ENCODE peak calls at places on chromosomes 12 and 14, in six cellular contexts. J is right lobe of liver, Q is stomach, W is AG09319, B is thoracic aorta, V is neural crest cell. O is an unnamed sample.

GRCh38 chr12:127238061-127238460 is 1028.9 kb upstream of the TMEM132C start:
- DNase-seq in J (no peak), Q (no peak), W (no peak), B (no peak), V (no peak), O (no peak)

GRCh38 chr12:132196038-132196872 is 52.0 kb downstream of the NOC4L start:
- DNase-seq in J (no peak), Q (no peak), W (no peak), B (no peak), V (no peak), O (no peak)

GRCh38 chr14:49870908-49871307 is 18.3 kb upstream of the NEMF start:
- DNase-seq in J (no peak), Q (no peak), W (no peak), B (no peak), V (no peak), O (no peak)

GRCh38 chr14:60188115-60188514 is 22.9 kb upstream of the DHRS7 start:
- DNase-seq in J (no peak), Q (no peak), W (no peak), B (no peak), V (no peak), O (no peak)

GRCh38 chr14:53847881-53848280 is 108.7 kb downstream of the BMP4 start:
- DNase-seq in J (no peak), Q (no peak), W (no peak), B (no peak), V (no peak), O (no peak)

GRCh38 chr12:31228811-31229792 is 96.8 kb downstream of the SINHCAF start:
- DNase-seq in J (peak; percentile 91), Q (peak; percentile 89), W (no peak), B (no peak), V (no peak), O (no peak)

GRCh38 chr14:56423591-56423991 is 156.0 kb upstream of the TMEM260 start:
- DNase-seq in J (no peak), Q (no peak), W (peak; percentile 25), B (no peak), V (no peak), O (no peak)

GRCh38 chr12:64633940-64634337 is 23.6 kb downstream of the RASSF3 start:
- DNase-seq in J (peak; percentile 70), Q (peak; percentile 74), W (no peak), B (no peak), V (no peak), O (no peak)

GRCh38 chr12:24045816-24046257 is 96.4 kb upstream of the SOX5 start:
- DNase-seq in J (peak; percentile 50), Q (no peak), W (peak; percentile 27), B (no peak), V (no peak), O (no peak)

GRCh38 chr14:54815016-54815415 is 87.6 kb downstream of the GCH1 start:
- DNase-seq in J (no peak), Q (no peak), W (no peak), B (no peak), V (no peak), O (no peak)

GRCh38 chr14:105647784-105648608 is 121.6 kb downstream of the TMEM121 start:
- DNase-seq in J (no peak), Q (no peak), W (no peak), B (no peak), V (no peak), O (no peak)

GRCh38 chr12:113757223-113758002 is 208.7 kb downstream of the RBM19 start:
- DNase-seq in J (no peak), Q (no peak), W (no peak), B (no peak), V (no peak), O (no peak)

GRCh38 chr14:71050227-71050823 is 143.1 kb downstream of the PCNX1 start:
- DNase-seq in J (no peak), Q (no peak), W (no peak), B (no peak), V (no peak), O (no peak)

GRCh38 chr12:124332068-124332672 is 37.3 kb downstream of the RFLNA start:
- DNase-seq in J (no peak), Q (no peak), W (no peak), B (no peak), V (no peak), O (no peak)

GRCh38 chr12:32558941-32559340 is 120.2 kb upstream of the DNM1L start:
- DNase-seq in J (no peak), Q (no peak), W (peak; percentile 86), B (no peak), V (no peak), O (no peak)

GRCh38 chr12:54662028-54662427 is 13.9 kb upstream of the DCD start:
- DNase-seq in J (no peak), Q (no peak), W (no peak), B (no peak), V (no peak), O (no peak)

GRCh38 chr12:28086521-28086920 is 103.7 kb upstream of the CCDC91 start:
- DNase-seq in J (no peak), Q (no peak), W (no peak), B (no peak), V (no peak), O (no peak)

GRCh38 chr14:63435838-63436237 is 107.3 kb downstream of the PPP2R5E start:
- DNase-seq in J (peak; percentile 87), Q (peak; percentile 72), W (peak; percentile 83), B (peak; percentile 66), V (no peak), O (no peak)

GRCh38 chr14:54590481-54590880 is 23.6 kb downstream of the SAMD4A start:
- DNase-seq in J (no peak), Q (no peak), W (no peak), B (no peak), V (no peak), O (no peak)

GRCh38 chr14:102187044-102187443 is 47.3 kb downstream of the WDR20 start:
- DNase-seq in J (no peak), Q (no peak), W (peak; percentile 57), B (no peak), V (no peak), O (no peak)

GRCh38 chr14:53947452-53948180 is 9.0 kb downstream of the BMP4 start:
- DNase-seq in J (no peak), Q (no peak), W (no peak), B (no peak), V (no peak), O (no peak)

GRCh38 chr12:27695556-27696292 is 523 bp upstream of the REP15 start:
- DNase-seq in J (no peak), Q (no peak), W (no peak), B (no peak), V (no peak), O (no peak)

GRCh38 chr12:76637807-76638206 is 78.2 kb upstream of the OSBPL8 start:
- DNase-seq in J (no peak), Q (no peak), W (no peak), B (no peak), V (no peak), O (no peak)

GRCh38 chr14:79325071-79325470 is 886.2 kb downstream of the DIO2 start:
- DNase-seq in J (no peak), Q (no peak), W (no peak), B (no peak), V (no peak), O (no peak)

GRCh38 chr12:71011261-71011660 is 90.7 kb upstream of the PTPRR start:
- DNase-seq in J (no peak), Q (no peak), W (no peak), B (no peak), V (no peak), O (no peak)

DNA sequence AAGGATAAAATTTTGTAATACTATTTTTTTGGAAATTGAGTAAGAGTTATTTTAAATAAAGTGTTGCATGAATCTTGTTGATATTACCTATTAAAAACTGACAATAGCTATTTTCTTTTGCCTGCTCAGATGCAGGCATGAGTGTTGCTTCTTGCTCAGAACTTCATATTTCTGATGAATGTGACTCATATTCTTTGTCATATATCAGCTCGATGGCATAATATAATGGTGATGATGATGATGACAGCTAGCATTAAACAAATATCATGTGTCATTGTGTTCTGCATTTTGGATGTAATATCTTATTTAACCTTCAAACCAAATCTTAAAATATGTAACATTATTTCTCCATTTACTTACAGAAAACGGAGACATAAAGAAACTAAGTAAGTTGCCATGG is 605.5 kb upstream of the FOXG1 start:
- DNase-seq in J (no peak), Q (no peak), W (no peak), B (no peak), V (no peak), O (no peak)
- TF ChIP-seq CTCF in J (no peak), Q (no peak), W (no peak), B (no peak), V (no peak), O (no peak)

DNA sequence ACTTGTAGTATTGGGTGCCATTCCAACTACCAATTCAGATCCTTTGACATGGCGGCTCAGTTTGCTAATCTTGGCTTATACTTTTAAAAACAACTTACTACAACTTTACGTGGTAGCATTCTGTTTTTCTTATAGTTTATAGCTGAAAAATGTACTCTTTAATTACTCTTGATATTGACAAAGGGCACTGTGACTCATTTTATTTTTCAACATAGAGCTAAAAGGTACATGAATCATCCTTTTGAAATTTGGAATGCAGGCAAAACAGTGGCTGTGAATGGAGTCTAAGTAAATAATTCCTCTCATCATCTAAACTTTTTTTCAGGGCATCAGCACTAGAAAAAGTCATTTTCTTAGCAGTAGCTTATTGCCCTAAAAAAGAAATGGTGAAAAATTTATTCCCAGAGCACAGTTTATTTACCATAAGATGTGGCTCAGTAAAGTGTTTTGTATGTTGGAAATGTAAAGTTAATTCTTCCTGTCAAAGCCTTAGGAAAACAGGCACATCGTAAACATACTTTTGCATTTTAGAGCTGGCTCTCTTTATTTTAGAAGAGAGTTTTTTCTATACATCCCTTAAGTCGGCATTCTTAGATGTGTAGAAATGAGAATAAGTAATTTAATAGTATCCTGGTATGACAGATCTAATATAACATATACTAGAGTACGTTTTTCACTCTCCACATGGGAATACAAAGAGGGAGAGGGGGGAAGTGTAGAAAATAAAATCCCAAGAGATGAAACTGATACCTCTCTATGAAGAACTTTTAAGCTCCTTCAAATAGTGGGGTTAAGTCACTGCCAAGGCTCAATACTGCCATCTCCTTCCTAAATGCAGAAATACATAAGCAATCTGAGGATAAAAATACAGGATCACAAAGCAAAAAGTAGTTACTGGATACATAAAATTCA is 55.2 kb downstream of the SLC25A21 start:
- DNase-seq in J (no peak), Q (no peak), W (peak; percentile 63), B (no peak), V (no peak), O (no peak)
- TF ChIP-seq CTCF in J (no peak), Q (no peak), W (peak; percentile 77), B (peak; percentile 42), V (no peak), O (peak; percentile 7)

GRCh38 chr12:14937014-14937413 is 1.3 kb downstream of the ERP27 start:
- DNase-seq in J (no peak), Q (no peak), W (no peak), B (no peak), V (no peak), O (no peak)
- TF ChIP-seq CTCF in J (no peak), Q (no peak), W (no peak), B (no peak), V (no peak), O (no peak)

GRCh38 chr12:2811791-2812190 is 677 bp upstream of the ITFG2 start:
- DNase-seq in J (no peak), Q (no peak), W (no peak), B (no peak), V (no peak), O (no peak)

GRCh38 chr12:2812290-2813213 is at the start of gene ITFG2:
- DNase-seq in J (peak; percentile 99), Q (peak; percentile 99), W (peak; percentile 92), B (peak; percentile 98), V (peak; percentile 93), O (peak; percentile 98)

GRCh38 chr12:2813214-2813554 is 716 bp downstream of the ITFG2 start:
- DNase-seq in J (no peak), Q (no peak), W (no peak), B (no peak), V (no peak), O (no peak)

GRCh38 chr12:2813573-2814185 is 1.2 kb downstream of the ITFG2 start:
- DNase-seq in J (no peak), Q (no peak), W (no peak), B (no peak), V (peak; percentile 41), O (no peak)
- TF ChIP-seq CTCF in J (peak; percentile 52), Q (peak; percentile 36), W (peak; percentile 77), B (peak; percentile 44), V (peak; percentile 90), O (peak; percentile 76)

O was measured in progenitor cell of endocrine pancreas.